ENCODE peak calls at places on chromosomes 2 and 18, in five cellular contexts. O, H, I, F and X are unnamed samples.

GRCh38 chr2:200356794-200357472 is 50.4 kb downstream of the SPATS2L start:
- DNase-seq in O (no peak), H (no peak), I (no peak), F (no peak), X (no peak)

GRCh38 chr18:58446661-58447060 is 182.2 kb downstream of the ALPK2 start:
- DNase-seq in O (no peak), H (no peak), I (no peak), F (no peak), X (no peak)

GRCh38 chr2:8570637-8571036 is 111.2 kb upstream of the ID2 start:
- DNase-seq in O (no peak), H (no peak), I (no peak), F (no peak), X (no peak)

GRCh38 chr2:192604295-192604694 is 409.6 kb upstream of the TMEFF2 start:
- DNase-seq in O (no peak), H (no peak), I (no peak), F (no peak), X (no peak)

GRCh38 chr18:22165049-22165602 is 4.3 kb upstream of the GATA6 start:
- DNase-seq in O (no peak), H (no peak), I (no peak), F (no peak), X (no peak)

GRCh38 chr2:216535454-216535995 is 36.9 kb downstream of the RPL37A start:
- DNase-seq in O (no peak), H (no peak), I (no peak), F (peak), X (no peak)

GRCh38 chr18:61596296-61596695 is 263.1 kb downstream of the CDH20 start:
- DNase-seq in O (no peak), H (no peak), I (no peak), F (no peak), X (no peak)

GRCh38 chr2:40103163-40103562 is 324.1 kb upstream of the THUMPD2 start:
- DNase-seq in O (peak), H (no peak), I (no peak), F (no peak), X (no peak)

GRCh38 chr2:69213832-69214231 is 173.2 kb downstream of the GFPT1 start:
- DNase-seq in O (no peak), H (no peak), I (no peak), F (no peak), X (no peak)

GRCh38 chr18:42513416-42513815 is 558.4 kb downstream of the PIK3C3 start:
- DNase-seq in O (no peak), H (no peak), I (no peak), F (no peak), X (no peak)

GRCh38 chr2:190979906-190980629 is 33.9 kb downstream of the STAT1 start:
- DNase-seq in O (no peak), H (peak), I (no peak), F (no peak), X (no peak)

GRCh38 chr2:32484907-32485306 is 128.1 kb downstream of the BIRC6 start:
- DNase-seq in O (peak), H (no peak), I (no peak), F (peak), X (no peak)

GRCh38 chr2:137937778-137938177 is 26.5 kb upstream of the HNMT start:
- DNase-seq in O (no peak), H (no peak), I (no peak), F (no peak), X (no peak)

GRCh38 chr2:231524477-231525247 is 5.6 kb downstream of the NMUR1 start:
- DNase-seq in O (no peak), H (no peak), I (no peak), F (no peak), X (no peak)

GRCh38 chr2:113894156-113894743 is 4.4 kb downstream of the ACTR3 start:
- DNase-seq in O (peak), H (no peak), I (no peak), F (peak), X (no peak)